ENCODE peak calls at places on chromosome 7, in seven cellular contexts. One of them, this sample, is unnamed.

GRCh38 chr7:10684606-10685005 is 289.1 kb upstream of the PHF14 start:
- DNase-seq in HCT116: no peak
- DNase-seq in K562: no peak
- DNase-seq in H1: no peak
- DNase-seq in SK-N-SH: no peak
- DNase-seq in HepG2: no peak
- DNase-seq in GM12878: no peak
- DNase-seq in this sample: no peak

GRCh38 chr7:5671053-5671452 is 110.4 kb downstream of the RNF216 start:
- DNase-seq in K562: no peak
- DNase-seq in HCT116: no peak
- DNase-seq in GM12878: no peak
- DNase-seq in SK-N-SH: no peak
- DNase-seq in H1: no peak
- DNase-seq in HepG2: no peak
- DNase-seq in this sample: no peak

GRCh38 chr7:44964831-44965440 is 13.9 kb downstream of the MYO1G start:
- DNase-seq in K562: no peak
- DNase-seq in GM12878: no peak
- DNase-seq in SK-N-SH: peak; percentile 47
- DNase-seq in H1: peak; percentile 51
- DNase-seq in HepG2: no peak
- DNase-seq in HCT116: no peak
- DNase-seq in this sample: no peak

GRCh38 chr7:155398944-155399343 is 59.0 kb upstream of the EN2 start:
- DNase-seq in GM12878: no peak
- DNase-seq in SK-N-SH: peak; percentile 69
- DNase-seq in HepG2: no peak
- DNase-seq in K562: peak; percentile 84
- DNase-seq in H1: no peak
- DNase-seq in HCT116: no peak
- DNase-seq in this sample: no peak

GRCh38 chr7:55522268-55522902 is 49.9 kb downstream of the VOPP1 start:
- DNase-seq in SK-N-SH: no peak
- DNase-seq in H1: no peak
- DNase-seq in GM12878: no peak
- DNase-seq in K562: no peak
- DNase-seq in HCT116: no peak
- DNase-seq in HepG2: no peak
- DNase-seq in this sample: no peak

GRCh38 chr7:116970148-116970910 is 17.0 kb downstream of the ST7 start:
- DNase-seq in SK-N-SH: no peak
- DNase-seq in HepG2: no peak
- DNase-seq in K562: no peak
- DNase-seq in GM12878: no peak
- DNase-seq in H1: no peak
- DNase-seq in HCT116: no peak
- DNase-seq in this sample: no peak

GRCh38 chr7:104133238-104133637 is 74.6 kb downstream of the ORC5 start:
- DNase-seq in GM12878: no peak
- DNase-seq in HepG2: no peak
- DNase-seq in SK-N-SH: no peak
- DNase-seq in K562: no peak
- DNase-seq in HCT116: no peak
- DNase-seq in H1: no peak
- DNase-seq in this sample: no peak

GRCh38 chr7:26368542-26368941 is 76.9 kb downstream of the SNX10 start:
- DNase-seq in HCT116: no peak
- DNase-seq in SK-N-SH: no peak
- DNase-seq in HepG2: no peak
- DNase-seq in H1: no peak
- DNase-seq in GM12878: no peak
- DNase-seq in K562: no peak
- DNase-seq in this sample: no peak

GRCh38 chr7:47292832-47293309 is 289.0 kb downstream of the TNS3 start:
- DNase-seq in HepG2: peak; percentile 97
- DNase-seq in K562: no peak
- DNase-seq in H1: no peak
- DNase-seq in GM12878: no peak
- DNase-seq in HCT116: no peak
- DNase-seq in SK-N-SH: no peak
- DNase-seq in this sample: no peak

GRCh38 chr7:152076940-152077933 is 51.8 kb downstream of the GALNT11 start:
- DNase-seq in HCT116: no peak
- DNase-seq in K562: no peak
- DNase-seq in SK-N-SH: peak; percentile 26
- DNase-seq in H1: no peak
- DNase-seq in GM12878: no peak
- DNase-seq in HepG2: no peak
- DNase-seq in this sample: no peak

GRCh38 chr7:87784424-87784823 is 91.7 kb downstream of the SLC25A40 start:
- DNase-seq in HepG2: no peak
- DNase-seq in SK-N-SH: no peak
- DNase-seq in K562: no peak
- DNase-seq in HCT116: no peak
- DNase-seq in GM12878: no peak
- DNase-seq in H1: no peak
- DNase-seq in this sample: no peak

GRCh38 chr7:51860305-51860704 is 543.7 kb upstream of the COBL start:
- DNase-seq in HepG2: no peak
- DNase-seq in H1: no peak
- DNase-seq in K562: no peak
- DNase-seq in SK-N-SH: no peak
- DNase-seq in HCT116: no peak
- DNase-seq in GM12878: no peak
- DNase-seq in this sample: no peak
- TF ChIP-seq JUND in HepG2: no peak
- TF ChIP-seq JUND in H1: no peak
- TF ChIP-seq JUND in K562: no peak
- TF ChIP-seq JUND in SK-N-SH: no peak
- TF ChIP-seq JUND in HCT116: no peak
- TF ChIP-seq JUND in GM12878: no peak
- TF ChIP-seq JUND in this sample: no peak

GRCh38 chr7:74371381-74372059 is 82.2 kb upstream of the GTF2IRD1 start:
- DNase-seq in K562: peak; percentile 56
- DNase-seq in GM12878: no peak
- DNase-seq in SK-N-SH: no peak
- DNase-seq in H1: peak; percentile 70
- DNase-seq in HCT116: peak; percentile 7
- DNase-seq in HepG2: no peak
- DNase-seq in this sample: no peak

GRCh38 chr7:74372060-74372408 is 81.7 kb upstream of the GTF2IRD1 start:
- DNase-seq in H1: peak; percentile 55
- DNase-seq in SK-N-SH: no peak
- DNase-seq in GM12878: no peak
- DNase-seq in HCT116: no peak
- DNase-seq in K562: no peak
- DNase-seq in HepG2: no peak
- DNase-seq in this sample: no peak

GRCh38 chr7:74373536-74373935 is 80.2 kb upstream of the GTF2IRD1 start:
- DNase-seq in GM12878: no peak
- DNase-seq in HCT116: no peak
- DNase-seq in HepG2: no peak
- DNase-seq in SK-N-SH: no peak
- DNase-seq in K562: no peak
- DNase-seq in H1: no peak
- DNase-seq in this sample: no peak

GRCh38 chr7:74375726-74376220 is 77.9 kb upstream of the GTF2IRD1 start:
- DNase-seq in H1: no peak
- DNase-seq in HepG2: no peak
- DNase-seq in HCT116: no peak
- DNase-seq in SK-N-SH: peak; percentile 32
- DNase-seq in K562: no peak
- DNase-seq in GM12878: no peak
- DNase-seq in this sample: no peak

GRCh38 chr7:74372511-74373111 is 81.1 kb upstream of the GTF2IRD1 start:
- DNase-seq in HCT116: no peak
- DNase-seq in GM12878: no peak
- DNase-seq in HepG2: no peak
- DNase-seq in H1: peak; percentile 58
- DNase-seq in SK-N-SH: no peak
- DNase-seq in K562: no peak
- DNase-seq in this sample: no peak
- TF ChIP-seq JUND in HCT116: no peak
- TF ChIP-seq JUND in GM12878: no peak
- TF ChIP-seq JUND in HepG2: no peak
- TF ChIP-seq JUND in H1: no peak
- TF ChIP-seq JUND in SK-N-SH: no peak
- TF ChIP-seq JUND in K562: no peak
- TF ChIP-seq JUND in this sample: no peak

GRCh38 chr7:36638140-36638539 is 86.2 kb downstream of the AOAH start:
- DNase-seq in GM12878: no peak
- DNase-seq in HepG2: no peak
- DNase-seq in H1: no peak
- DNase-seq in HCT116: no peak
- DNase-seq in K562: no peak
- DNase-seq in SK-N-SH: no peak
- DNase-seq in this sample: no peak

GRCh38 chr7:36642010-36642409 is 82.3 kb downstream of the AOAH start:
- DNase-seq in HCT116: no peak
- DNase-seq in GM12878: no peak
- DNase-seq in K562: no peak
- DNase-seq in HepG2: no peak
- DNase-seq in H1: no peak
- DNase-seq in SK-N-SH: no peak
- DNase-seq in this sample: no peak

GRCh38 chr7:36640682-36641081 is 83.6 kb downstream of the AOAH start:
- DNase-seq in H1: no peak
- DNase-seq in SK-N-SH: no peak
- DNase-seq in HCT116: no peak
- DNase-seq in K562: no peak
- DNase-seq in HepG2: no peak
- DNase-seq in GM12878: no peak
- DNase-seq in this sample: no peak

GRCh38 chr7:36638586-36639265 is 85.6 kb downstream of the AOAH start:
- DNase-seq in HepG2: no peak
- DNase-seq in GM12878: no peak
- DNase-seq in H1: no peak
- DNase-seq in K562: no peak
- DNase-seq in HCT116: no peak
- DNase-seq in SK-N-SH: no peak
- DNase-seq in this sample: no peak

DNA sequence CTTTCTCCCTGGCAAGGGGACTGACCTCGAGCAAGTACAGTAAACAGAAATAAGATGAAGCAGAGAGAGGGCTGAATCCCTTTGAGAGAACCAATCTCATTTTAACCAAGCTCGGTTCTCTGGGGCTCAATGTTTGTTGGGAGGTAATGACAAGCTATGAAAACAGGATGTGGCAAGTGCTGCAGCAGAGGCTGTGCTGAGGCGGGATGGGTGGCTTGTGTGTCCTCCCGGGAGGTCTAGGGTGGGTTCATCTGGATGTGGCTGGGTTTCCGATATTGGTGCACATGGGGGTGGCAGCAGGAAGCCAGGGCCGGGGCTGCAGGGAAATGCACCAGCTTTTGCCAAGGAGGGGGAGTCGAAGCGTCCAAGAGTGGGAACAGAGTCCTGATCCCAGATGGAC is 84.5 kb downstream of the AOAH start:
- DNase-seq in HCT116: no peak
- DNase-seq in H1: no peak
- DNase-seq in SK-N-SH: no peak
- DNase-seq in K562: no peak
- DNase-seq in HepG2: no peak
- DNase-seq in GM12878: no peak
- DNase-seq in this sample: no peak
- TF ChIP-seq JUND in HCT116: no peak
- TF ChIP-seq JUND in H1: no peak
- TF ChIP-seq JUND in SK-N-SH: no peak
- TF ChIP-seq JUND in K562: no peak
- TF ChIP-seq JUND in HepG2: no peak
- TF ChIP-seq JUND in GM12878: no peak
- TF ChIP-seq JUND in this sample: no peak

DNA sequence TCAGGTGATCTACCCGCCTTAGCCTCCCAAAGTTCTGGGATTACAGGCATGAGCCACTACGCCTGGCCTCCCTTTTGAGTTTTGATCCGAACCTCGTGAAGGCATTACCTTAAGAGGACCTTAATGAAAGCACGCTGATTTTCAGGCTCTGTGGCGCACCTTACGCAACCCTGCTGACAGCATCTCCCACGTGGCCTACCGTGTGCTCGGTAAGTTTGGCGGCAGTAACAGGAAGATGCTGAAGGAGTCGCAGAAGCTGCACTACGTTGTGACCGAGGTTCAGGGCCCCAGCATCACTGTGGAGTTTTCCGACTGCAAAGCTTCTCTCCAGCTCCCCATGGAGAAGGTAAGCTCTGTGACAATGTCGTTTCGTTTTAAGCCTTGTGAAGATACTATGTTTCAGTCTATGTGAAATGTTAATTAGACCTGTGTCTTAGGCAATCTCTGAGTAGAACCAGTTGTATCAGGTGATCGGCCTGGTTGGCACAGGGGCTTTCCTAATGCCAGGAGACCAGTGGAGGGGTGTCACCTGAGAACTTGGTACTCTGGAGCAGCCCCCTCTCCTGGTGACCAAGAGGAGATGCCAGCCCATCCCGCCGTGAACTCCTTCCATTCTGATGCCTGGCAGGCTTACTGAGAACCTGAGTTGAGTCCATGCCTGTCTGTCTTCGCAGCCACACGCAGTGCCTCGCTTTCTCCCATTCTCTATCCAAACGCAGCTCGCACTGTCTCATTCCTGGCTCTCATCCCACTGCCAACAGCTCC is 43.5 kb downstream of the TRRAP start:
- DNase-seq in SK-N-SH: no peak
- DNase-seq in HepG2: peak; percentile 7
- DNase-seq in H1: peak; percentile 50
- DNase-seq in GM12878: no peak
- DNase-seq in HCT116: no peak
- DNase-seq in K562: no peak
- DNase-seq in this sample: no peak
- TF ChIP-seq JUND in SK-N-SH: no peak
- TF ChIP-seq JUND in HepG2: no peak
- TF ChIP-seq JUND in H1: no peak
- TF ChIP-seq JUND in GM12878: no peak
- TF ChIP-seq JUND in HCT116: no peak
- TF ChIP-seq JUND in K562: no peak
- TF ChIP-seq JUND in this sample: no peak

DNA sequence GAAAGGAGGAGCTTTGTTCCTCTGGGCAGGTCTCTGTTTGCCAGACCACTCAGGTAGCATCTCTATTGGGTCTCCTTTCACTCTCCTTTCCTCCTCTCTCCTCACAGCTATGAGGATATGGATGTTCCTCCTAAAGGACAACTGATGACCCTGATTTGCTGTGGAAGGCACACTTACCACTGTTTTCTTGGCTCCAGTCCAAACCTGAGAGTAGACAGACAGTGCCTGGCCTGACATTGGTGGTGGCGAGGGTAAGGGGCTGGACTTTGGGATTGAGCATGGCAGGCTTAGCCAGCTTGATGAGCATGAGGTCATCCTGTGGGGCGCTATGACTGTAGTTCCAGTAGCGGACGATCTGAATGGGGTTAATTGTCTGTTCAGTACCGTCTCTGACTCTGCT is 3.6 kb downstream of the PRSS37 start:
- DNase-seq in SK-N-SH: no peak
- DNase-seq in HCT116: no peak
- DNase-seq in HepG2: no peak
- DNase-seq in GM12878: no peak
- DNase-seq in H1: no peak
- DNase-seq in K562: no peak
- DNase-seq in this sample: no peak
- TF ChIP-seq JUND in SK-N-SH: no peak
- TF ChIP-seq JUND in HCT116: no peak
- TF ChIP-seq JUND in HepG2: no peak
- TF ChIP-seq JUND in GM12878: no peak
- TF ChIP-seq JUND in H1: no peak
- TF ChIP-seq JUND in K562: no peak
- TF ChIP-seq JUND in this sample: no peak

GRCh38 chr7:143243011-143243410 is 20.2 kb upstream of the GSTK1 start:
- DNase-seq in H1: no peak
- DNase-seq in SK-N-SH: no peak
- DNase-seq in K562: no peak
- DNase-seq in GM12878: no peak
- DNase-seq in HepG2: no peak
- DNase-seq in HCT116: no peak
- DNase-seq in this sample: no peak
- TF ChIP-seq JUND in H1: no peak
- TF ChIP-seq JUND in SK-N-SH: no peak
- TF ChIP-seq JUND in K562: no peak
- TF ChIP-seq JUND in GM12878: no peak
- TF ChIP-seq JUND in HepG2: no peak
- TF ChIP-seq JUND in HCT116: no peak
- TF ChIP-seq JUND in this sample: no peak